ENCODE peak calls at places on chromosomes 13 and 19, in seven cellular contexts. O, J, C, Q, P, E and V are unnamed samples.

GRCh38 chr13:95924389-95924994 is 128.7 kb downstream of the UGGT2 start:
- DNase-seq in E (no peak), Q (no peak), J (no peak), O (peak), P (no peak), C (no peak), V (peak)

GRCh38 chr13:51148952-51149573 is 38.0 kb upstream of the C13orf42 start:
- DNase-seq in J (peak), O (peak), P (no peak), C (peak), Q (no peak), E (no peak), V (peak)

GRCh38 chr13:33751151-33751550 is 66.8 kb upstream of the RFC3 start:
- DNase-seq in J (no peak), Q (no peak), P (no peak), C (no peak), E (no peak), O (peak), V (no peak)

GRCh38 chr19:45630463-45630862 is 8.7 kb downstream of the EML2 start:
- DNase-seq in Q (no peak), J (no peak), O (peak), E (no peak), C (no peak), P (no peak), V (peak)

GRCh38 chr13:99218545-99218944 is 17.9 kb downstream of the UBAC2 start:
- DNase-seq in Q (no peak), C (peak), P (no peak), O (no peak), J (peak), E (no peak), V (no peak)

GRCh38 chr19:45691516-45692186 is at the start of gene SNRPD2:
- DNase-seq in C (peak), Q (peak), P (peak), E (peak), O (peak), J (peak), V (peak)

GRCh38 chr19:41307954-41308449 is 2.0 kb upstream of the CCDC97 start:
- DNase-seq in O (no peak), J (no peak), C (no peak), E (no peak), P (no peak), Q (no peak), V (no peak)

GRCh38 chr19:40596608-40597328 is 4.4 kb upstream of the LTBP4 start:
- DNase-seq in C (peak), J (peak), P (peak), E (no peak), Q (no peak), O (peak), V (no peak)

GRCh38 chr13:74770361-74770760 is 636.2 kb upstream of the KLF12 start:
- DNase-seq in J (no peak), O (peak), C (no peak), Q (no peak), P (no peak), E (no peak), V (peak)

GRCh38 chr13:84607614-84608013 is 725.3 kb upstream of the SLITRK1 start:
- DNase-seq in E (no peak), P (no peak), O (peak), Q (no peak), C (no peak), J (no peak), V (peak)

GRCh38 chr13:87078947-87079795 is 592.0 kb upstream of the SLITRK5 start:
- DNase-seq in O (no peak), E (no peak), P (no peak), J (no peak), Q (no peak), C (no peak), V (no peak)

GRCh38 chr19:33748231-33748630 is 48.4 kb upstream of the KCTD15 start:
- DNase-seq in O (no peak), Q (no peak), E (no peak), J (no peak), P (no peak), C (no peak), V (no peak)

GRCh38 chr19:33749016-33749415 is 47.7 kb upstream of the KCTD15 start:
- DNase-seq in P (no peak), J (no peak), Q (no peak), O (no peak), E (no peak), C (no peak), V (no peak)

GRCh38 chr19:33747273-33747672 is 49.4 kb upstream of the KCTD15 start:
- DNase-seq in C (no peak), J (no peak), E (no peak), Q (no peak), P (no peak), O (no peak), V (no peak)

GRCh38 chr19:33745297-33745696 is 51.4 kb upstream of the KCTD15 start:
- DNase-seq in Q (no peak), E (no peak), P (no peak), J (no peak), C (no peak), O (no peak), V (no peak)

GRCh38 chr19:33746159-33746558 is 50.5 kb upstream of the KCTD15 start:
- DNase-seq in J (no peak), O (no peak), C (no peak), Q (no peak), E (no peak), P (no peak), V (no peak)
- TF ChIP-seq CTCF in J (no peak), O (no peak), C (no peak), Q (no peak), E (no peak), P (no peak), V (no peak)

GRCh38 chr13:41061075-41061913 is at the start of gene WBP4:
- DNase-seq in E (peak), P (peak), J (peak), Q (peak), C (peak), O (peak), V (peak)
- TF ChIP-seq CTCF in E (no peak), P (no peak), J (no peak), Q (no peak), C (no peak), O (peak), V (no peak)

DNA sequence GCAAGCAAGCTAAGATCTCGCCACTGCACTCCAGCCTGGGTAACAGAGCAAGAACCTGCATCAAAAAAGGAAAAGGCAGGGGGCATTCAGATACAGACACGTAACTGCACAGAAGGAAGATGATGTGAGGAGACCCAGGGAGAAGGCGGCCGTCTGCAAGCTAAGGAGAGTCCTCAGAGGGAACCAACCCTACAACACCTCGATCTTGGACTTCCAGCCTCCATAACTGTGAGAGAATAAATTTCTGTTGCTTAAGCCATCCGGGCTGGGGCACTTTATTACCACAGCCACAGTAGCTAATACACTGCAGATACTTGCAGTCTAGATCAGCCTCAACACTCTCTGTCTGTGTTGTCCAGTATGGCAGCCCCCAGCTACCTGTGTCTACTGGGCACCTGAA is 7.9 kb downstream of the TICAM1 start:
- DNase-seq in P (no peak), C (no peak), O (no peak), E (no peak), Q (no peak), J (no peak), V (no peak)
- TF ChIP-seq CTCF in P (no peak), C (no peak), O (no peak), E (no peak), Q (no peak), J (no peak), V (no peak)

DNA sequence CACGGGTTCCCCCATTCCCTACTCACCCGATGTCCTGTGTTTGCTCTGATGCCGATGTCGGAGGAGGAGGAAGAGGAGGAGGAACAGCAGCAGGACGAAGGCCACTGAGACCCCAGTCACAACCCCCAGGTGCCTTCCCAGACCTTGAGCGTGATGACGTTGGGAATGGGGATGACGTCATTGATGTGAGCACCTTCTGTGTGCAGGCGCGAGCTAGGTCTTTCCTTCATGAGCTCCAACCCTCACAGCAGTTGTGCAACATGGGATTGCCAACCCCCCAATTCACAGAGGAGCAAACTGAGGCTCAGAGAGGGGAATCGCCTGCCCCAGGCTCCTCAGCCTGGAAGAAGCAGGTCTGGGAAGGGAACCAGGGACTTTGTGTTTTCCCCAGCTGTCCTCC is 4.2 kb downstream of the LILRB5 start:
- DNase-seq in Q (no peak), O (no peak), J (no peak), P (no peak), C (no peak), E (no peak), V (no peak)
- TF ChIP-seq CTCF in Q (no peak), O (no peak), J (no peak), P (no peak), C (no peak), E (no peak), V (no peak)

GRCh38 chr13:44884076-44884729 is 105.1 kb downstream of the NUFIP1 start:
- DNase-seq in J (no peak), P (no peak), Q (no peak), C (no peak), E (no peak), O (peak), V (peak)
- TF ChIP-seq CTCF in J (no peak), P (no peak), Q (no peak), C (no peak), E (no peak), O (no peak), V (no peak)